ENCODE peak calls at places on chromosomes 16 and 17, in nine cellular contexts. G, K, D, R, V, F, S, A and H are unnamed samples.

GRCh38 chr16:72788269-72788809 is 259.6 kb downstream of the ZFHX3 start:
- DNase-seq in K (no peak), A (no peak), R (no peak), G (no peak), D (no peak), S (peak; percentile 74), V (no peak), F (peak; percentile 65), H (no peak)

GRCh38 chr17:3639981-3640596 is 3.5 kb downstream of the CTNS start:
- DNase-seq in A (no peak), K (peak; percentile 74), G (peak; percentile 64), D (peak; percentile 45), R (no peak), S (no peak), V (peak; percentile 77), F (no peak), H (no peak)

GRCh38 chr16:88804552-88805339 is 1.2 kb downstream of the CDT1 start:
- DNase-seq in D (no peak), A (peak; percentile 71), F (peak; percentile 68), K (no peak), G (no peak), R (no peak), S (peak; percentile 83), V (no peak), H (no peak)

GRCh38 chr16:66266436-66267286 is 99.8 kb upstream of the CDH5 start:
- DNase-seq in V (peak; percentile 26), A (no peak), G (no peak), S (peak; percentile 79), K (peak; percentile 90), D (peak; percentile 29), R (peak; percentile 95), F (peak; percentile 69), H (no peak)

GRCh38 chr17:73678999-73679398 is 34.8 kb upstream of the SDK2 start:
- DNase-seq in K (no peak), G (no peak), A (no peak), D (no peak), F (no peak), V (no peak), R (no peak), S (no peak), H (no peak)

GRCh38 chr16:78479723-78480122 is 380.3 kb downstream of the WWOX start:
- DNase-seq in F (no peak), V (no peak), K (no peak), S (no peak), R (no peak), A (no peak), D (no peak), G (no peak), H (no peak)

GRCh38 chr17:50112694-50113093 is 17.3 kb downstream of the SAMD14 start:
- DNase-seq in A (no peak), S (peak; percentile 75), V (peak; percentile 46), R (no peak), K (no peak), F (no peak), D (no peak), G (no peak), H (no peak)

GRCh38 chr16:56317998-56318912 is 107.1 kb downstream of the AMFR start:
- DNase-seq in A (peak; percentile 72), F (peak; percentile 88), D (peak; percentile 58), K (peak; percentile 70), V (peak; percentile 83), G (peak; percentile 71), S (peak; percentile 90), R (peak; percentile 81), H (peak; percentile 43)

GRCh38 chr16:49330562-49331201 is 42.9 kb upstream of the C16orf78 start:
- DNase-seq in G (no peak), D (no peak), K (no peak), V (no peak), F (no peak), S (no peak), A (no peak), R (no peak), H (no peak)

GRCh38 chr17:49575524-49576120 is at the start of gene NXPH3:
- DNase-seq in F (peak; percentile 87), D (no peak), G (peak; percentile 42), V (peak; percentile 57), K (peak; percentile 19), R (peak; percentile 27), A (peak; percentile 81), S (peak; percentile 95), H (no peak)

GRCh38 chr17:7922499-7923289 is 6.6 kb upstream of the RNF227 start:
- DNase-seq in G (peak; percentile 83), F (peak; percentile 93), S (peak; percentile 96), A (no peak), D (peak; percentile 52), V (peak; percentile 89), R (peak; percentile 85), K (peak; percentile 67), H (no peak)

GRCh38 chr17:41710472-41711090 is 1.6 kb upstream of the GAST start:
- DNase-seq in S (no peak), D (no peak), G (peak; percentile 35), F (no peak), V (peak; percentile 41), R (peak; percentile 53), A (no peak), K (peak; percentile 75), H (no peak)

GRCh38 chr17:80126449-80126715 is 20.5 kb downstream of the EIF4A3 start:
- DNase-seq in D (no peak), R (peak; percentile 61), F (no peak), G (no peak), K (no peak), A (no peak), S (no peak), V (no peak), H (no peak)

GRCh38 chr16:25110392-25110947 is 1.1 kb upstream of the LCMT1 start:
- DNase-seq in V (no peak), F (no peak), G (no peak), A (no peak), R (peak; percentile 9), D (no peak), S (no peak), K (no peak), H (no peak)

GRCh38 chr16:81531415-81531814 is 86.8 kb downstream of the CMIP start:
- DNase-seq in K (no peak), S (no peak), R (no peak), G (no peak), D (no peak), F (peak; percentile 60), A (peak; percentile 84), V (no peak), H (no peak)

GRCh38 chr17:34607917-34608316 is 28.5 kb downstream of the TMEM132E start:
- DNase-seq in G (no peak), A (no peak), D (no peak), S (no peak), F (no peak), V (no peak), R (no peak), K (no peak), H (peak; percentile 52)

GRCh38 chr16:67006930-67007658 is 18.7 kb downstream of the CES4A start:
- DNase-seq in V (no peak), F (no peak), R (no peak), G (no peak), K (peak; percentile 38), D (no peak), A (peak; percentile 14), S (no peak), H (no peak)

GRCh38 chr16:27221576-27222498 is 18.5 kb downstream of the KDM8 start:
- DNase-seq in V (peak; percentile 65), D (no peak), A (no peak), G (no peak), K (peak; percentile 76), F (no peak), R (peak; percentile 75), S (no peak), H (no peak)

GRCh38 chr17:72691601-72692000 is 400.9 kb downstream of the SLC39A11 start:
- DNase-seq in D (no peak), K (peak; percentile 98), G (no peak), S (no peak), V (no peak), A (no peak), F (no peak), R (peak; percentile 89), H (no peak)

GRCh38 chr17:17059301-17059890 is 17.1 kb downstream of the MPRIP start:
- DNase-seq in D (no peak), S (no peak), R (no peak), A (no peak), F (peak; percentile 28), K (no peak), V (no peak), G (no peak), H (no peak)
- H3K4me1 ChIP-seq in D (peaks cover 99% of the 10 kb centered on the region), S (peaks cover 25% of the 10 kb centered on the region), R (peaks cover 20% of the 10 kb centered on the region), A (peaks cover 59% of the 10 kb centered on the region), F (peaks cover 58% of the 10 kb centered on the region), K (peaks cover 11% of the 10 kb centered on the region), V (peaks cover 82% of the 10 kb centered on the region), G (peaks cover 3% of the 10 kb centered on the region), H (no peaks in the 10 kb centered on the region)

GRCh38 chr17:57554826-57555635 is 190.1 kb downstream of the CCDC182 start:
- DNase-seq in F (no peak), S (peak; percentile 49), R (no peak), G (no peak), K (no peak), A (no peak), V (no peak), D (peak; percentile 51), H (no peak)
- H3K4me1 ChIP-seq in F (peaks cover 7% of the 10 kb centered on the region), S (peaks cover 7% of the 10 kb centered on the region), R (no peaks in the 10 kb centered on the region), G (no peaks in the 10 kb centered on the region), K (peaks cover 17% of the 10 kb centered on the region), A (no peaks in the 10 kb centered on the region), V (no peaks in the 10 kb centered on the region), D (peaks cover 37% of the 10 kb centered on the region), H (peaks cover 16% of the 10 kb centered on the region)

DNA sequence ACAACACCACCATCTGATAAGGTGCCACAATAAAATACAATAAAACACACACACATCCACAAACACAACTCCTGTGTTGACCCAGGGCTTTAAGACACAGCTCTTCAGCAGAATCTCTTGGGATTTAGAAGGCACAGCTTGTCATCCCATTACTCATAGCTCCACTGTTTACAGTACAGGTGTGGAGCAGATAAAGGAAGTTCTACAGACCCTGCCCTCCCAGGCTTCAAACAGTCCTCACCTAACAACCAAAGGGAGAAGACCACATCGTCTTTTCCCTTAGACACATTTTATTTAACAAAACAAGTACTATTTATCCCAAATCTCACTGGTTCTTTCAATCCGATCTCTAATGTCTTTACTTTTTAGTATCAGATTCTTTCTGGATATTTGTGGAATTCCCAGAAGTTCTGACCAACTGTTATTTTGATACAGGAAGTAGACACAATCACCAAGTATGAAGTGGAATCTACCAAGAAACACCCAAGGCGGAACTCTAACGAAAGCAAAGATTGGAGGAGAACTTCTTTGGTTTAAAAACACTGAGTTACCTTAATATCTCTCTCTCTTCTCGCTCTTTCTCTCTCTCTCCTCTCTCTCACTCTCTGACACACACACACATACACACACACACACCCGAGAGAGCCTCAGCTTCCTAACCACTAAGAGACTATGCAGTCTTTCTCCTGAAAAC is 46.1 kb downstream of the CYTH1 start:
- DNase-seq in F (no peak), A (peak; percentile 39), K (no peak), S (no peak), R (no peak), D (no peak), V (peak; percentile 55), G (peak; percentile 61), H (no peak)
- H3K4me1 ChIP-seq in F (peaks cover 50% of the 10 kb centered on the region), A (peaks cover 28% of the 10 kb centered on the region), K (peaks cover 12% of the 10 kb centered on the region), S (peaks cover 5% of the 10 kb centered on the region), R (peaks cover 9% of the 10 kb centered on the region), D (peaks cover 82% of the 10 kb centered on the region), V (peaks cover 34% of the 10 kb centered on the region), G (peaks cover 27% of the 10 kb centered on the region), H (no peaks in the 10 kb centered on the region)

DNA sequence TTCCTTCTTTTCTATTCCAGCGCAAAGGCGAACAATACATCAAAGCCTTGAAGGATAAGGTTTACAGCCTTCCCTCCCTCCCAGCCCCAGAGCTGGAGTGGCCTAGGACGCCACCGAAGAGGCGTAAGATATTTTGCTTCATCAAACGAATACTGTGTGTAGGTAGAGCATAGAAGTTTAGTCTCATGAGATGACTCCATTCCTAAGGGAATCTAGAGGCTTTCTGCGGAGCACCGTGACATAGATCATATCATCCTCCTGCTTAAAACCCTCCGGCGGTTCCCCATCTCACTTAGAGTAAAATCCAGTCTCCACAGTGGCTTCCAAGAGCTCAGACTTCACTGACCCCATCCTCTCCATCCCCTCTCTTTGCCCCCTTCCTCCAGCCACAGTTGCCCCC is 191.9 kb downstream of the IRX3 start:
- DNase-seq in K (no peak), R (no peak), D (no peak), S (no peak), F (no peak), A (no peak), V (no peak), G (no peak), H (no peak)
- H3K4me1 ChIP-seq in K (no peaks in the 10 kb centered on the region), R (no peaks in the 10 kb centered on the region), D (no peaks in the 10 kb centered on the region), S (no peaks in the 10 kb centered on the region), F (no peaks in the 10 kb centered on the region), A (no peaks in the 10 kb centered on the region), V (peaks cover 20% of the 10 kb centered on the region), G (no peaks in the 10 kb centered on the region), H (no peaks in the 10 kb centered on the region)